ENCODE peak calls at places on chromosome X, in seven cellular contexts. M is PC-3, Q is GM23248, W is GM23338, D is HCT116, V is OCI-LY7, Y is neural progenitor cell. B is an unnamed sample. For H3K4me1, the result is how much of the 10 kb centered on the place peaks cover.

GRCh38 chrX:44747317-44747716 is 96.5 kb upstream of the DUSP21 start:
- DNase-seq in M (no peak), Q (no peak), W (no peak), D (no peak), V (no peak), Y (no peak), B (no peak)

GRCh38 chrX:110397904-110398303 is 39.3 kb downstream of the RTL9 start:
- DNase-seq in M (no peak), Q (no peak), W (peak), D (no peak), V (no peak), Y (no peak), B (no peak)

GRCh38 chrX:41863343-41864203 is 59.8 kb downstream of the CASK start:
- DNase-seq in M (peak), Q (no peak), W (no peak), D (no peak), V (peak), Y (no peak), B (no peak)

GRCh38 chrX:132292753-132293152 is 73.5 kb upstream of the RAP2C start:
- DNase-seq in M (peak), Q (peak), W (peak), D (peak), V (peak), Y (peak), B (peak)

GRCh38 chrX:21975827-21976226 is 35.3 kb downstream of the SMS start:
- DNase-seq in M (peak), Q (peak), W (peak), D (no peak), V (no peak), Y (no peak), B (peak)

GRCh38 chrX:41559662-41560061 is 112.5 kb downstream of the NYX start:
- DNase-seq in M (no peak), Q (peak), W (no peak), D (no peak), V (no peak), Y (no peak), B (peak)

GRCh38 chrX:252421-253291 is 28.5 kb upstream of the PLCXD1 start:
- DNase-seq in M (no peak), Q (no peak), W (no peak), D (no peak), V (no peak), Y (no peak), B (no peak)

GRCh38 chrX:68944211-68944610 is 115.4 kb downstream of the EFNB1 start:
- DNase-seq in M (no peak), Q (no peak), W (no peak), D (no peak), V (no peak), Y (no peak), B (no peak)

GRCh38 chrX:40687169-40687568 is 39.8 kb upstream of the CXorf38 start:
- DNase-seq in M (no peak), Q (no peak), W (no peak), D (no peak), V (no peak), Y (no peak), B (no peak)

GRCh38 chrX:34365482-34365881 is 233.4 kb upstream of the FAM47A start:
- DNase-seq in M (peak), Q (peak), W (peak), D (no peak), V (no peak), Y (peak), B (peak)

GRCh38 chrX:108516184-108516583 is 76.5 kb downstream of the COL4A5 start:
- DNase-seq in M (no peak), Q (peak), W (no peak), D (no peak), V (no peak), Y (no peak), B (peak)

GRCh38 chrX:131741103-131741581 is 197.3 kb downstream of the OR13H1 start:
- DNase-seq in M (no peak), Q (no peak), W (no peak), D (no peak), V (no peak), Y (no peak), B (no peak)

GRCh38 chrX:16825306-16826035 is 39.2 kb downstream of the TXLNG start:
- DNase-seq in M (peak), Q (peak), W (no peak), D (no peak), V (no peak), Y (no peak), B (no peak)

GRCh38 chrX:134625315-134625718 is 33.0 kb downstream of the PLAC1 start:
- DNase-seq in M (no peak), Q (peak), W (no peak), D (no peak), V (no peak), Y (no peak), B (no peak)

GRCh38 chrX:152844256-152844655 is 13.4 kb downstream of the NSDHL start:
- DNase-seq in M (no peak), Q (no peak), W (no peak), D (no peak), V (no peak), Y (peak), B (no peak)

GRCh38 chrX:1686642-1687041 is 71.8 kb downstream of the ASMT start:
- DNase-seq in M (no peak), Q (peak), W (no peak), D (no peak), V (no peak), Y (no peak), B (no peak)

GRCh38 chrX:1649623-1650022 is 34.8 kb downstream of the ASMT start:
- DNase-seq in M (no peak), Q (peak), W (peak), D (no peak), V (no peak), Y (peak), B (no peak)

GRCh38 chrX:42515939-42516338 is 262.0 kb downstream of the PPP1R2C start:
- DNase-seq in M (no peak), Q (peak), W (no peak), D (no peak), V (no peak), Y (no peak), B (no peak)

GRCh38 chrX:23435108-23435507 is 100.5 kb downstream of the PTCHD1 start:
- DNase-seq in M (peak), Q (peak), W (no peak), D (no peak), V (no peak), Y (no peak), B (no peak)

GRCh38 chrX:42934020-42934701 is 156.2 kb upstream of the PPP1R2C start:
- DNase-seq in M (no peak), Q (no peak), W (no peak), D (no peak), V (peak), Y (no peak), B (no peak)

GRCh38 chrX:46251755-46252154 is 293.5 kb downstream of the ZNF674 start:
- DNase-seq in M (peak), Q (peak), W (no peak), D (no peak), V (no peak), Y (no peak), B (peak)

GRCh38 chrX:3345281-3346081 is 971 bp downstream of the MXRA5 start:
- DNase-seq in M (no peak), Q (peak), W (peak), D (no peak), V (no peak), Y (peak), B (peak)

GRCh38 chrX:115579327-115579726 is 18.4 kb downstream of the PLS3 start:
- DNase-seq in M (peak), Q (no peak), W (no peak), D (no peak), V (no peak), Y (no peak), B (no peak)

GRCh38 chrX:10072786-10073568 is 83.8 kb upstream of the CLCN4 start:
- DNase-seq in M (no peak), Q (no peak), W (no peak), D (no peak), V (no peak), Y (no peak), B (no peak)

GRCh38 chrX:10071451-10072163 is 85.2 kb upstream of the CLCN4 start:
- DNase-seq in M (no peak), Q (peak), W (no peak), D (no peak), V (no peak), Y (no peak), B (no peak)

GRCh38 chrX:10074241-10074941 is 82.4 kb upstream of the CLCN4 start:
- DNase-seq in M (no peak), Q (no peak), W (no peak), D (no peak), V (no peak), Y (no peak), B (no peak)

GRCh38 chrX:10076765-10077164 is 80.0 kb upstream of the CLCN4 start:
- DNase-seq in M (no peak), Q (no peak), W (no peak), D (no peak), V (no peak), Y (no peak), B (no peak)

DNA sequence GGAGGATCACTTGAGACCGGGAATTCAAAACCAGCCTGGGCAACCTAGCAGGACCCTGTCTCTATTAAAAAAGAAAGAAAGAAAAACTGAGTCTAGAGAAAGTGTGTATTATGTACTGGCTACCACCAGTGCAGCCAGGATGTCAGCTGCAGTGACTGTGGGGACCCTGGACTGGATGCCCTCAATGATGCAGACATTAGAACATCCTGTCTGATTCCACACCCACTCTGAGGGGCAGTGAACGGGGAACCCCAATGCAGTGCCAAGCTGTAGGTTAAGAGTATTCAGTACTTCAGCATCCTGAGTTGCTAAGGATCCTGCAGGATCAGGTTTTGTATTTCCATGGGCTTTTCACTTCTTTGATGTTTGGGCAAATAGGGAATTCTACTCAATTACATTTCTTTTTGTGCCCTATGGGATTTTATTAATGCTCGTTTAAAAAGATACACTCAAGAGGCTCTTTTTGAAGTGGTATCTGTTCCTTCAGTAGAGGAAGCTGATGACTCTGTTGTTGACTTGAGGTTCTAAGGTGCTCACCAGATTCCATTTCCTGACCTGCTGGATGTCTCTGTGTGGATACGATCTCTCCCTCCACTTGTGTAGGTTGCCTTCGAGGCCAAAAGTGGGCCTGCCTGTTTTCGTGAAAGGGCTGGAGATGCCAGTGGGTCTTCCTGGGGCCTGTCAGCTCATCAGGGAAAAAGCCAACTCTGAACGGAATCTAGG is 85.9 kb upstream of the CLCN4 start:
- DNase-seq in M (no peak), Q (no peak), W (no peak), D (no peak), V (no peak), Y (no peak), B (no peak)
- H3K27ac ChIP-seq in M (no peak), Q (no peak), W (no peak), D (no peak), V (no peak), Y (no peak), B (no peak)

GRCh38 chrX:136061302-136061701 is 76.1 kb downstream of the SLC9A6 start:
- DNase-seq in M (no peak), Q (no peak), W (no peak), D (no peak), V (no peak), Y (no peak), B (no peak)
- H3K4me1 ChIP-seq in M (under half), Q (under half), W (under half), D (under half), V (under half), Y (under half), B (under half)

GRCh38 chrX:117636826-117637225 is 479.8 kb downstream of the KLHL13 start:
- DNase-seq in M (no peak), Q (no peak), W (no peak), D (no peak), V (no peak), Y (no peak), B (no peak)

GRCh38 chrX:117645639-117646038 is 471.0 kb downstream of the KLHL13 start:
- DNase-seq in M (no peak), Q (no peak), W (peak), D (no peak), V (no peak), Y (no peak), B (no peak)

DNA sequence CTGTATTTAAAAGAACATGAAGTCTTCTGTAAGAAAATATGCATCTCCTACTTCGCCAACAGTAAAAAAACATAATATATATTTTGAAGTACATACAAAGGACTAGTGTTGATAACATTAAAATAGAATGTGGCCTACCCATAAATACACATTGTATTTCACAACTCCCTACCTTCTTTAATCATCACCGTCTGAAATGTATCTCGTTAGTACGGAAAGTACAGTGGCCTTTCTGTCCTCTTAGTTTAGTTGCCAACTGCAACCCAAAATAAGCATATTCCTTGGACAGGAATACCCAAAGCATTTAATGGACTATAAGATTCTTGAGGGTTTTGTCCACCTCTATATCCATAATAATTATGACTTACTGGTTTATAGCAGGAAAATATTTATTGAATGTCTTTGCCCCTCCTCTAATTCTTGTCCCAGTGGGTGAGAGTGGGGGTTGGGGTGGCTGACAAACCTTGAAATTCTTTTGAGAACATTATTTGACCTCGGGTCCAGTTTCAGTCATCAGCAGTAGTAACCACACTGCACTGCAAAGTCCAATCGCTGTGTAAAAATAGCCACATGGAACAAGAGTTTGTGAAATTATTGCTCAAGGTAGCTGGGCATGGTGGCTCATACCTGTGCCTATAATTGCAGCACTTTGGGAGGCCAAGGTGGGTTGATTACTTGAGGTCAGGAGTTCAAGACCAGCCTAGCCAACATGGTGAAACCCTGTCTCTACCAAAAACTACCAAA is 474.5 kb downstream of the KLHL13 start:
- DNase-seq in M (no peak), Q (no peak), W (no peak), D (no peak), V (no peak), Y (no peak), B (peak)
- TF ChIP-seq EZH2phosphoT487 in M (no peak), Q (no peak), W (no peak), D (no peak), V (no peak), Y (no peak), B (no peak)

DNA sequence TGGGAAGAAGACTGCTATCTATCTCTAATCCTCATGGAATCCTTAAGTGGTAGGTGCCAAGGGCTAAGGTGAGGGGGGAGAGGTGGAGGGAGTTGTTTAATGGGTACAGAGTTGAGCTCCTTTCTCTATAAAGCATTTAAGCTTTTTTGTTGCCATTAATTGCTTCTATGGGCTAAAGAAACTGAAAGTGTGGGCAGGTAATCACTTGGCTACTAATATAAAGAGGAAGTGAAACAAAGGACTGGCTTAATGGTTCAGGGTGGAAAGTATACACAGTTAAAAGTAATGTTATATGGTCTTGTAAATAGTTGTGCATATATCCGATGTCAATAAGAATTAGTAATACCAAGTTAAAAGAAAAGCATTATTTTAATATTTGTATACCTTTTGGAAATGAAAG is 83.9 kb downstream of the POLA1 start:
- DNase-seq in M (no peak), Q (no peak), W (no peak), D (no peak), V (peak), Y (no peak), B (no peak)
- H3K27ac ChIP-seq in M (no peak), Q (no peak), W (no peak), D (no peak), V (peak), Y (no peak), B (no peak)

GRCh38 chrX:19800821-19801220 is 86.6 kb downstream of the SH3KBP1 start:
- DNase-seq in M (no peak), Q (no peak), W (no peak), D (no peak), V (peak), Y (no peak), B (no peak)
- H3K4me1 ChIP-seq in M (under half), Q (under half), W (under half), D (under half), V (half or more), Y (under half), B (under half)

GRCh38 chrX:25012433-25012735 is 3.4 kb downstream of the ARX start:
- DNase-seq in M (no peak), Q (peak), W (peak), D (no peak), V (no peak), Y (peak), B (no peak)

GRCh38 chrX:25011589-25012432 is 4.0 kb downstream of the ARX start:
- DNase-seq in M (no peak), Q (no peak), W (no peak), D (no peak), V (no peak), Y (peak), B (no peak)

GRCh38 chrX:25014366-25014838 is 1.4 kb downstream of the ARX start:
- DNase-seq in M (no peak), Q (no peak), W (no peak), D (no peak), V (no peak), Y (peak), B (no peak)

GRCh38 chrX:25013593-25014365 is 2.0 kb downstream of the ARX start:
- DNase-seq in M (no peak), Q (no peak), W (no peak), D (no peak), V (peak), Y (peak), B (peak)

DNA sequence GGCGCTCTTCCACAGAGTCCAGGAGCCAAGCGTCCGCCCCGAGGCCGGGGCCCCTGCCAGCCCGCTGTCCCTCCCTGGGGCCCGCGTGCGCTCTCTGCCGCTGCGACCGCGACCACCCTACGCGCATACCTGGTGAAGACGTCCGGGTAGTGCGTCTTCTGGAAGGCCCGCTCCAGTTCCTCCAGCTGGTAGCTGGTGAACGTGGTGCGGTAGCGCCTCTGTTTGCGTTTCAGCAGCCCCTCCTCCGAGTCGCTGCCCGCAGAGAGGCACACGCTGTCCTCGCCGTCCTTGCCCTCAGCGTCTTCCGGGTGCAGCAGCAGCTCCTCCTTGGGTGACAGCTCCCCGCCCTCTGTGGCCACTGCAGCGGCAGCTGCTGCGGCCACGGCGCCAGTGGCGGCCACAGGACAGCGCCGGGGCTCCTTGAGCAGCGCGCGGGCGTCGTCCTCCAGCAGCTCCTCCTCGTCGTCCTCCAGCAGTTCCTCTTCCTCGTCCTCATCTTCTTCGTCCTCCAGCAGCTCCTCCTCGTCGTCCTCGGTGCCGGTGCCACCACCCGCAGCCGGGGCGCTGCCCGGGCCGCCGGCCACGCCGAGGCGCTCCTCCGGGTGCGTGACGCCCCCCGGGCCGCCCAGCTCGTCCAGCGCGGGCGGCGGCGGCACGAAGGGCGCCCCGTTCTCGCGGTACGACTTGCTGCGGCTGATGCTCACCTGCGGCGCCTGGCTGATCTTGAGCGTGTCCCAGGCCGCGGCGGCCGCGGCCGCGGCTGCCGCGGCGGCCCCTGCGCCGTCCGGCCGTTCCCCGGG is 2.8 kb downstream of the ARX start:
- DNase-seq in M (no peak), Q (peak), W (no peak), D (no peak), V (no peak), Y (peak), B (no peak)
- TF ChIP-seq EZH2phosphoT487 in M (no peak), Q (no peak), W (no peak), D (no peak), V (no peak), Y (peak), B (peak)